ENCODE peak calls at places on chromosomes 6 and 20, in four cellular contexts. Z is WTC11, Q is HepG2, K is K562. P is an unnamed sample.

GRCh38 chr20:37295595-37295994 is 6.1 kb downstream of the MANBAL start:
- DNase-seq in Z (no peak), Q (no peak), K (no peak), P (no peak)

GRCh38 chr6:154386848-154387717 is 30.5 kb upstream of the IPCEF1 start:
- DNase-seq in Z (no peak), Q (peak; percentile 87), K (no peak), P (no peak)

GRCh38 chr20:25346349-25346748 is 44.3 kb downstream of the ABHD12 start:
- DNase-seq in Z (no peak), Q (no peak), K (no peak), P (no peak)

GRCh38 chr6:41097467-41098090 is 24.8 kb downstream of the NFYA start:
- DNase-seq in Z (no peak), Q (no peak), K (no peak), P (no peak)

GRCh38 chr6:128367437-128367836 is 153.0 kb downstream of the PTPRK start:
- DNase-seq in Z (no peak), Q (no peak), K (no peak), P (no peak)

GRCh38 chr20:14235355-14235754 is 102.1 kb downstream of the FLRT3 start:
- DNase-seq in Z (no peak), Q (no peak), K (no peak), P (no peak)

GRCh38 chr20:1391640-1392442 is 1.0 kb downstream of the FKBP1A start:
- DNase-seq in Z (no peak), Q (no peak), K (peak; percentile 46), P (no peak)

GRCh38 chr20:39356913-39357312 is 394.8 kb downstream of the DHX35 start:
- DNase-seq in Z (no peak), Q (no peak), K (no peak), P (no peak)

GRCh38 chr20:7722564-7722963 is 217.7 kb downstream of the HAO1 start:
- DNase-seq in Z (no peak), Q (no peak), K (no peak), P (no peak)

GRCh38 chr20:17895641-17896246 is 72.8 kb downstream of the SNX5 start:
- DNase-seq in Z (no peak), Q (no peak), K (peak; percentile 28), P (peak; percentile 11)

GRCh38 chr20:36754656-36755222 is 8.8 kb upstream of the NDRG3 start:
- DNase-seq in Z (peak; percentile 54), Q (peak; percentile 84), K (peak; percentile 69), P (no peak)

GRCh38 chr20:47311967-47312681 is 44.4 kb downstream of the ZMYND8 start:
- DNase-seq in Z (no peak), Q (no peak), K (no peak), P (no peak)

GRCh38 chr20:1566701-1567100 is 9.2 kb upstream of the SIRPD start:
- DNase-seq in Z (no peak), Q (peak; percentile 1), K (no peak), P (no peak)

GRCh38 chr6:118872726-118873125 is 21.2 kb upstream of the ASF1A start:
- DNase-seq in Z (no peak), Q (no peak), K (no peak), P (no peak)
- TF ChIP-seq CBFB in Z (no peak), Q (no peak), K (no peak), P (no peak)

GRCh38 chr20:62117362-62117646 is 5.0 kb upstream of the LSM14B start:
- DNase-seq in Z (no peak), Q (no peak), K (no peak), P (no peak)
- TF ChIP-seq CBFB in Z (no peak), Q (no peak), K (no peak), P (no peak)

GRCh38 chr6:38815250-38815649 is 100.1 kb downstream of the DNAH8 start:
- DNase-seq in Z (no peak), Q (no peak), K (no peak), P (no peak)
- TF ChIP-seq CBFB in Z (no peak), Q (no peak), K (no peak), P (no peak)

GRCh38 chr20:44306927-44307326 is 4.1 kb downstream of the FITM2 start:
- DNase-seq in Z (no peak), Q (no peak), K (no peak), P (no peak)
- TF ChIP-seq CBFB in Z (no peak), Q (no peak), K (no peak), P (no peak)

GRCh38 chr6:116472710-116473109 is 11.5 kb downstream of the CALHM6 start:
- DNase-seq in Z (no peak), Q (no peak), K (no peak), P (no peak)

GRCh38 chr6:116475151-116475550 is 14.0 kb downstream of the CALHM6 start:
- DNase-seq in Z (no peak), Q (no peak), K (no peak), P (no peak)

DNA sequence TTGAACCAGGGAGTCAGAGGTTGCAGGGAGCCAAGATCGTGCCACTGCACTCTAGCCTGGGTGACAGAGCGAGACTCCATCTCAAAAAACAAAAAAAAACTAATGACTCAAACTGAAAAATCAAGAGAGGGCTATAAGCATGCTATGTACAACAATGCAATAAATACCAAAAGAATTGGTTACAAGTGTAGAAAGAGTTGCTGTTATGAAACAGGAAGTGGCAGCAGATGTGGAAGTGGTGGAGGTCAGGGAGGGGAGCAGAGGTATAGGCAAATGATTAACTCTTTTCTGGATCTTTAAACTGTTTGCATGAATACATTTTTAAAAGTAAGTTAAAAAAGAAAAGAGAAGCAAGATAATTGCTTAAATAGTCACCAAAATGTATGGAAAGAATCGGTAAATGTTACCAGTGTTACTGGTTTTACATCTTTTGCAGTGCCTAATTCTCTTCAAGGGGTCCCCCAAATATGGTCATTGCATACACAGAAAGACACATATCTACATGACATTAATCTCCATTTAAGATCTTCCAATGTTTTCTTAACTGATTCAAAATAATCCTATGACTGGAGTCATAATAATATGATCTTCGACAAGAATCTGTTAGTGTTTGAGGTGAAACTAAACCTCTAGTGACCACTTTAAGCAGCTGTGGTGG is 15.0 kb downstream of the CALHM6 start:
- DNase-seq in Z (no peak), Q (peak; percentile 27), K (no peak), P (peak; percentile 62)
- TF ChIP-seq CBFB in Z (no peak), Q (no peak), K (no peak), P (peak; percentile 34)

GRCh38 chr6:6993503-6994237 is 114.1 kb upstream of the RREB1 start:
- DNase-seq in Z (no peak), Q (peak; percentile 41), K (no peak), P (no peak)
- TF ChIP-seq CBFB in Z (no peak), Q (no peak), K (no peak), P (no peak)

GRCh38 chr20:49660912-49661311 is 52.8 kb downstream of the B4GALT5 start:
- DNase-seq in Z (no peak), Q (no peak), K (no peak), P (no peak)

GRCh38 chr20:49659096-49659495 is 54.6 kb downstream of the B4GALT5 start:
- DNase-seq in Z (no peak), Q (no peak), K (no peak), P (no peak)

GRCh38 chr20:49664914-49665313 is 48.8 kb downstream of the B4GALT5 start:
- DNase-seq in Z (no peak), Q (no peak), K (no peak), P (no peak)

GRCh38 chr20:49663112-49663511 is 50.6 kb downstream of the B4GALT5 start:
- DNase-seq in Z (no peak), Q (no peak), K (no peak), P (no peak)

DNA sequence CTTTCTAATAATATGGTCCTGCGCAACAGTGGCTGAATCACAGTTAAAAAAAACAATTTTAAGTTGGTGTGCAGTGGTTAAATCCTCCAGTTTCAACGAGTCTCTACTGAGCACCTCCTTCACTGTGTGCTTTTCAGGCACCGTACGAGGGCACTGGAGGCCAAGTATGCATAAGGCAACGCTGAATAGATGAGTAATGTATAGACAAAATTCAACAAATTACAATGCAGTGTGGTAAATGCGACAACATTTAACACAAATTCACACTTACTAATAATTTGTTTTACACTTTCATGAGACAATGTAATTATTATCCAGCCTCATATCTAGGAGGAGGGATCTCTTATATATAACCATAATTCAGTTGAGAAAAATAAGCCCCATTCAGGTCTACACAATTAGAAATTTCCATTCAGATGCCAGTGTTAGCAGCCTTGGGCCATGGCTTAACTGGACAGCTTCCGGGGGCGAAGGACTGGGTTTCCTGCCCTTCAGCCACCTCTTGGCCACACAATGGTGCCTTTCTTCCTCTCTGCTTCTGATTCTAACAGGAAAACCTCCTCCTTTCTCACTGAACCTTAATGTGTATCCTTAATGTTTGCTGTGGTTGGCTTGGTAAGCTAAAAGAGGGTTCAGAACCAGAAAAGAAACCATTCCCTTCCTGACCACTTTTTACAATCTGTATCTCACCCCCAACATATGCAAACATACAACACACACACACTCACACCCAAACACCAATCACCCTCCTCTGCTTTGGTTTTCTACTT is 51.9 kb downstream of the B4GALT5 start:
- DNase-seq in Z (no peak), Q (peak; percentile 82), K (no peak), P (peak; percentile 58)
- TF ChIP-seq CBFB in Z (no peak), Q (no peak), K (no peak), P (peak; percentile 61)

GRCh38 chr6:157412780-157413179 is 31.8 kb downstream of the ZDHHC14 start:
- DNase-seq in Z (no peak), Q (no peak), K (no peak), P (no peak)
- TF ChIP-seq CBFB in Z (no peak), Q (no peak), K (no peak), P (no peak)